ENCODE peak calls at places on chromosome 15, in five cellular contexts. One of them, this sample, is unnamed.

GRCh38 chr15:25705430-25706115 is 157.6 kb downstream of the ATP10A start:
- DNase-seq in left cardiac atrium: no peak
- DNase-seq in endothelial cell: no peak
- DNase-seq in AG08395: no peak
- DNase-seq in activated naive CD4-positive, alpha-beta T cell: no peak
- DNase-seq in this sample: no peak

GRCh38 chr15:89999676-90000174 is 1.4 kb upstream of the ZNF710 start:
- DNase-seq in left cardiac atrium: no peak
- DNase-seq in endothelial cell: peak
- DNase-seq in AG08395: peak
- DNase-seq in activated naive CD4-positive, alpha-beta T cell: no peak
- DNase-seq in this sample: no peak

GRCh38 chr15:58213587-58214360 is 75.6 kb downstream of the AQP9 start:
- DNase-seq in left cardiac atrium: no peak
- DNase-seq in endothelial cell: no peak
- DNase-seq in AG08395: peak
- DNase-seq in activated naive CD4-positive, alpha-beta T cell: no peak
- DNase-seq in this sample: no peak

GRCh38 chr15:69723404-69724097 is 270.9 kb downstream of the RPLP1 start:
- DNase-seq in left cardiac atrium: no peak
- DNase-seq in endothelial cell: no peak
- DNase-seq in AG08395: no peak
- DNase-seq in activated naive CD4-positive, alpha-beta T cell: no peak
- DNase-seq in this sample: no peak

GRCh38 chr15:79136434-79137046 is 46.0 kb upstream of the RASGRF1 start:
- DNase-seq in left cardiac atrium: no peak
- DNase-seq in endothelial cell: no peak
- DNase-seq in AG08395: no peak
- DNase-seq in activated naive CD4-positive, alpha-beta T cell: no peak
- DNase-seq in this sample: no peak

GRCh38 chr15:77409259-77410156 is 10.4 kb downstream of the PEAK1 start:
- DNase-seq in left cardiac atrium: no peak
- DNase-seq in endothelial cell: no peak
- DNase-seq in AG08395: no peak
- DNase-seq in activated naive CD4-positive, alpha-beta T cell: no peak
- DNase-seq in this sample: no peak

GRCh38 chr15:78374436-78375393 is 34.6 kb downstream of the CRABP1 start:
- DNase-seq in left cardiac atrium: no peak
- DNase-seq in endothelial cell: no peak
- DNase-seq in AG08395: no peak
- DNase-seq in activated naive CD4-positive, alpha-beta T cell: no peak
- DNase-seq in this sample: no peak

GRCh38 chr15:58608129-58608590 is 141.3 kb downstream of the ADAM10 start:
- DNase-seq in left cardiac atrium: no peak
- DNase-seq in endothelial cell: no peak
- DNase-seq in AG08395: peak
- DNase-seq in activated naive CD4-positive, alpha-beta T cell: no peak
- DNase-seq in this sample: peak

GRCh38 chr15:29031502-29032228 is 145.9 kb downstream of the APBA2 start:
- DNase-seq in left cardiac atrium: no peak
- DNase-seq in endothelial cell: no peak
- DNase-seq in AG08395: no peak
- DNase-seq in activated naive CD4-positive, alpha-beta T cell: no peak
- DNase-seq in this sample: no peak

GRCh38 chr15:74200394-74200793 is 2.2 kb downstream of the STRA6 start:
- DNase-seq in left cardiac atrium: peak
- DNase-seq in endothelial cell: no peak
- DNase-seq in AG08395: peak
- DNase-seq in activated naive CD4-positive, alpha-beta T cell: no peak
- DNase-seq in this sample: peak

GRCh38 chr15:65521355-65521754 is 3.9 kb upstream of the DPP8 start:
- DNase-seq in left cardiac atrium: no peak
- DNase-seq in endothelial cell: no peak
- DNase-seq in AG08395: no peak
- DNase-seq in activated naive CD4-positive, alpha-beta T cell: no peak
- DNase-seq in this sample: no peak

GRCh38 chr15:43799945-43800285 is at the start of gene SERINC4:
- DNase-seq in left cardiac atrium: no peak
- DNase-seq in endothelial cell: no peak
- DNase-seq in AG08395: no peak
- DNase-seq in activated naive CD4-positive, alpha-beta T cell: no peak
- DNase-seq in this sample: no peak

GRCh38 chr15:87741350-87741749 is 515.2 kb downstream of the NTRK3 start:
- DNase-seq in left cardiac atrium: no peak
- DNase-seq in endothelial cell: no peak
- DNase-seq in AG08395: no peak
- DNase-seq in activated naive CD4-positive, alpha-beta T cell: no peak
- DNase-seq in this sample: no peak

GRCh38 chr15:67834593-67835348 is 5.1 kb downstream of the RNU6-1 start:
- DNase-seq in left cardiac atrium: no peak
- DNase-seq in endothelial cell: no peak
- DNase-seq in AG08395: no peak
- DNase-seq in activated naive CD4-positive, alpha-beta T cell: no peak
- DNase-seq in this sample: peak

GRCh38 chr15:40338921-40339620 is 1.7 kb downstream of the CCDC9B start:
- DNase-seq in left cardiac atrium: peak
- DNase-seq in endothelial cell: no peak
- DNase-seq in AG08395: peak
- DNase-seq in activated naive CD4-positive, alpha-beta T cell: no peak
- DNase-seq in this sample: peak

GRCh38 chr15:52566889-52567288 is 1.9 kb downstream of the ARPP19 start:
- DNase-seq in left cardiac atrium: no peak
- DNase-seq in endothelial cell: no peak
- DNase-seq in AG08395: no peak
- DNase-seq in activated naive CD4-positive, alpha-beta T cell: no peak
- DNase-seq in this sample: no peak

GRCh38 chr15:72534522-72534921 is 60.4 kb downstream of the ARIH1 start:
- DNase-seq in left cardiac atrium: no peak
- DNase-seq in endothelial cell: no peak
- DNase-seq in AG08395: no peak
- DNase-seq in activated naive CD4-positive, alpha-beta T cell: no peak
- DNase-seq in this sample: no peak

GRCh38 chr15:43274136-43274535 is 7.4 kb upstream of the TGM5 start:
- DNase-seq in left cardiac atrium: peak
- DNase-seq in endothelial cell: no peak
- DNase-seq in AG08395: peak
- DNase-seq in activated naive CD4-positive, alpha-beta T cell: no peak
- DNase-seq in this sample: no peak

GRCh38 chr15:100249096-100249815 is 92.5 kb downstream of the ADAMTS17 start:
- DNase-seq in left cardiac atrium: no peak
- DNase-seq in endothelial cell: no peak
- DNase-seq in AG08395: no peak
- DNase-seq in activated naive CD4-positive, alpha-beta T cell: no peak
- DNase-seq in this sample: no peak

GRCh38 chr15:29566914-29567313 is 255.4 kb downstream of the TJP1 start:
- DNase-seq in left cardiac atrium: no peak
- DNase-seq in endothelial cell: no peak
- DNase-seq in AG08395: no peak
- DNase-seq in activated naive CD4-positive, alpha-beta T cell: no peak
- DNase-seq in this sample: no peak

GRCh38 chr15:55907797-55908196 is 85.6 kb downstream of the NEDD4 start:
- DNase-seq in left cardiac atrium: no peak
- DNase-seq in endothelial cell: no peak
- DNase-seq in AG08395: peak
- DNase-seq in activated naive CD4-positive, alpha-beta T cell: no peak
- DNase-seq in this sample: peak

GRCh38 chr15:68214838-68215234 is 9.7 kb upstream of the CALML4 start:
- DNase-seq in left cardiac atrium: no peak
- DNase-seq in endothelial cell: no peak
- DNase-seq in AG08395: no peak
- DNase-seq in activated naive CD4-positive, alpha-beta T cell: no peak
- DNase-seq in this sample: no peak

GRCh38 chr15:45141386-45141785 is 11.6 kb downstream of the DUOX1 start:
- DNase-seq in left cardiac atrium: no peak
- DNase-seq in endothelial cell: no peak
- DNase-seq in AG08395: no peak
- DNase-seq in activated naive CD4-positive, alpha-beta T cell: no peak
- DNase-seq in this sample: no peak

GRCh38 chr15:94263341-94264273 is 32.2 kb downstream of the MCTP2 start:
- DNase-seq in left cardiac atrium: no peak
- DNase-seq in endothelial cell: no peak
- DNase-seq in AG08395: peak
- DNase-seq in activated naive CD4-positive, alpha-beta T cell: no peak
- DNase-seq in this sample: no peak

GRCh38 chr15:89356634-89357298 is 22.1 kb upstream of the POLG start:
- DNase-seq in left cardiac atrium: no peak
- DNase-seq in endothelial cell: no peak
- DNase-seq in AG08395: peak
- DNase-seq in activated naive CD4-positive, alpha-beta T cell: no peak
- DNase-seq in this sample: no peak

GRCh38 chr15:33200903-33201302 is 6.4 kb upstream of the FMN1 start:
- DNase-seq in left cardiac atrium: no peak
- DNase-seq in endothelial cell: no peak
- DNase-seq in AG08395: no peak
- DNase-seq in activated naive CD4-positive, alpha-beta T cell: no peak
- DNase-seq in this sample: no peak

GRCh38 chr15:68335251-68335650 is 57.7 kb downstream of the FEM1B start:
- DNase-seq in left cardiac atrium: peak
- DNase-seq in endothelial cell: no peak
- DNase-seq in AG08395: peak
- DNase-seq in activated naive CD4-positive, alpha-beta T cell: no peak
- DNase-seq in this sample: no peak

GRCh38 chr15:88769161-88769971 is 33.9 kb upstream of the ACAN start:
- DNase-seq in left cardiac atrium: no peak
- DNase-seq in endothelial cell: peak
- DNase-seq in AG08395: no peak
- DNase-seq in activated naive CD4-positive, alpha-beta T cell: no peak
- DNase-seq in this sample: no peak

GRCh38 chr15:94306700-94307650 is 75.6 kb downstream of the MCTP2 start:
- DNase-seq in left cardiac atrium: no peak
- DNase-seq in endothelial cell: no peak
- DNase-seq in AG08395: no peak
- DNase-seq in activated naive CD4-positive, alpha-beta T cell: no peak
- DNase-seq in this sample: no peak

GRCh38 chr15:30921781-30922371 is 18.2 kb downstream of the FAN1 start:
- DNase-seq in left cardiac atrium: peak
- DNase-seq in endothelial cell: no peak
- DNase-seq in AG08395: no peak
- DNase-seq in activated naive CD4-positive, alpha-beta T cell: no peak
- DNase-seq in this sample: no peak

GRCh38 chr15:39360417-39360816 is 220.5 kb upstream of the THBS1 start:
- DNase-seq in left cardiac atrium: no peak
- DNase-seq in endothelial cell: no peak
- DNase-seq in AG08395: no peak
- DNase-seq in activated naive CD4-positive, alpha-beta T cell: no peak
- DNase-seq in this sample: no peak

GRCh38 chr15:67559158-67559557 is 16.7 kb downstream of the MAP2K5 start:
- DNase-seq in left cardiac atrium: no peak
- DNase-seq in endothelial cell: no peak
- DNase-seq in AG08395: no peak
- DNase-seq in activated naive CD4-positive, alpha-beta T cell: no peak
- DNase-seq in this sample: no peak

GRCh38 chr15:40754574-40754882 is 526 bp downstream of the RMDN3 start:
- DNase-seq in left cardiac atrium: no peak
- DNase-seq in endothelial cell: no peak
- DNase-seq in AG08395: peak
- DNase-seq in activated naive CD4-positive, alpha-beta T cell: no peak
- DNase-seq in this sample: no peak

GRCh38 chr15:83559310-83559966 is 94.5 kb upstream of the ADAMTSL3 start:
- DNase-seq in left cardiac atrium: peak
- DNase-seq in endothelial cell: peak
- DNase-seq in AG08395: peak
- DNase-seq in activated naive CD4-positive, alpha-beta T cell: no peak
- DNase-seq in this sample: peak

GRCh38 chr15:57306305-57306943 is 69.9 kb upstream of the CGNL1 start:
- DNase-seq in left cardiac atrium: peak
- DNase-seq in endothelial cell: peak
- DNase-seq in AG08395: peak
- DNase-seq in activated naive CD4-positive, alpha-beta T cell: peak
- DNase-seq in this sample: peak

GRCh38 chr15:57736591-57736990 is 30.1 kb downstream of the POLR2M start:
- DNase-seq in left cardiac atrium: no peak
- DNase-seq in endothelial cell: no peak
- DNase-seq in AG08395: no peak
- DNase-seq in activated naive CD4-positive, alpha-beta T cell: no peak
- DNase-seq in this sample: no peak

GRCh38 chr15:64224508-64224907 is 61.7 kb upstream of the PPIB start:
- DNase-seq in left cardiac atrium: no peak
- DNase-seq in endothelial cell: no peak
- DNase-seq in AG08395: peak
- DNase-seq in activated naive CD4-positive, alpha-beta T cell: no peak
- DNase-seq in this sample: no peak